ENCODE peak calls at places on chromosome 7, in nine cellular contexts. P, C, T, W, R, F, H, I and Q are unnamed samples.

GRCh38 chr7:133698127-133698526 is 429.0 kb upstream of the LRGUK start:
- DNase-seq in I (peak; percentile 53), W (no peak), F (no peak), H (no peak), P (no peak), R (peak; percentile 56), T (no peak), C (no peak), Q (no peak)

GRCh38 chr7:134632937-134633540 is 13.6 kb upstream of the BPGM start:
- DNase-seq in P (no peak), H (peak; percentile 61), T (peak; percentile 79), R (peak; percentile 58), C (peak; percentile 45), W (peak; percentile 46), F (no peak), I (peak; percentile 85), Q (no peak)

GRCh38 chr7:20214787-20215669 is 2.2 kb downstream of the MACC1 start:
- DNase-seq in I (no peak), H (no peak), W (no peak), T (no peak), F (no peak), P (no peak), C (peak; percentile 53), R (no peak), Q (no peak)

GRCh38 chr7:123355576-123356195 is 155.9 kb upstream of the SLC13A1 start:
- DNase-seq in C (peak; percentile 10), W (no peak), T (peak; percentile 18), F (no peak), R (peak; percentile 45), P (no peak), I (peak; percentile 73), H (no peak), Q (no peak)

GRCh38 chr7:135745702-135746312 is 2.8 kb downstream of the FAM180A start:
- DNase-seq in F (peak; percentile 63), W (peak; percentile 96), H (no peak), C (no peak), T (peak; percentile 95), R (peak; percentile 94), I (peak; percentile 85), P (no peak), Q (no peak)

GRCh38 chr7:6600093-6600492 is 10.3 kb downstream of the INTS15 start:
- DNase-seq in P (no peak), W (no peak), T (no peak), C (no peak), R (no peak), I (no peak), F (no peak), H (no peak), Q (no peak)

GRCh38 chr7:118872568-118872967 is 648.1 kb downstream of the ANKRD7 start:
- DNase-seq in T (no peak), P (no peak), F (no peak), I (no peak), R (peak; percentile 16), C (peak; percentile 22), H (no peak), W (no peak), Q (no peak)

GRCh38 chr7:151936207-151936606 is 20.0 kb upstream of the GALNTL5 start:
- DNase-seq in W (no peak), F (no peak), I (peak; percentile 24), T (no peak), P (no peak), H (peak; percentile 45), C (no peak), R (no peak), Q (peak; percentile 48)

DNA sequence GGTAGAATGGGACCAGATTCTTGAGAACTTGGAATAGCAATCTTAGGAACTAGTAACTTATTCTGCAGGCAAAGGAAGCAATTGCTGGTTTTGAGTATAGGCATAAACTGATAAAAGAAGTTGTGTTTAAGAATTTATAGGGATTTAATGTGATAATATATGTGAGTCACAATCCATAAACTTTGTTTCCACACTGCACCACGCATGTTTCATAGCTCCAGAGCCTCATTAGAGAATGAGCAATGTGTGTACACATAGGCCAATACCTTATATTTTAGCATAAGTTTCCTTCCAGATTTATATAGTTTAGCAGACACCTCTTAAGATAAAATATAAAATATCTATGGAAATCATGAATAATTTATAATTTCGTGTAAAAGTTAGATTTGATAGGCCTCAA is 175.5 kb upstream of the SEMA3A start:
- DNase-seq in R (no peak), F (no peak), H (no peak), P (no peak), I (no peak), T (no peak), C (no peak), W (no peak), Q (no peak)
- TF ChIP-seq CTCF in R (no peak), F (no peak), H (no peak), P (no peak), I (no peak), T (no peak), C (no peak), W (no peak), Q (no peak)

GRCh38 chr7:27161214-27161720 is 4.1 kb downstream of the HOXA9 start:
- DNase-seq in W (no peak), C (peak; percentile 15), I (no peak), P (peak; percentile 32), F (peak; percentile 43), H (no peak), R (no peak), T (no peak), Q (no peak)

GRCh38 chr7:27158436-27159277 is 2.2 kb upstream of the HOXA7 start:
- DNase-seq in T (no peak), R (no peak), F (no peak), C (no peak), I (no peak), W (no peak), P (peak; percentile 48), H (no peak), Q (no peak)

GRCh38 chr7:27160546-27161213 is 4.2 kb upstream of the HOXA7 start:
- DNase-seq in W (no peak), P (peak; percentile 94), H (peak; percentile 88), R (peak; percentile 86), C (peak; percentile 92), T (peak; percentile 82), I (peak; percentile 80), F (peak; percentile 80), Q (peak; percentile 51)

GRCh38 chr7:27159278-27160146 is 3.0 kb upstream of the HOXA7 start:
- DNase-seq in T (no peak), F (no peak), P (peak; percentile 52), C (no peak), W (no peak), R (peak; percentile 40), I (no peak), H (no peak), Q (no peak)

DNA sequence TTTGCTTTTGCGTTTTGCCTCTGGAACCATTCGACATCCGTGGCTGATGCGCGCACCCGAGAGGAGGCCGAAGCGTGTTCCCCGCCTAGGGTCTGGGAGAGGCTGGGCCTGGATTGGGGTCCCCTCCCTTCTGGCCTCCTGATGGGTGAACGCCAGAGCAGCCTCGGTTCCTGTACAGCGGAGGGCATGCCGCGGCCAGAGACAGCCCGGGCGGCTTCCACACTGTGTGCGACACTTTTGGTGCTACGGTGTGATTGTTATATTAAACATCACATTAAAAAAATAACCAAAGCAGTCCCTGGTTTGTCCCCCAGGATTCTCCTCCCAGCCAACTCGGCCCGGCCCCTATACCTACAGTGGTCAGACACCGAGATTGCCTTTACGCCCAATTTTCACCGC is 3.7 kb upstream of the HOXA7 start:
- DNase-seq in F (no peak), I (no peak), P (peak; percentile 65), T (no peak), H (no peak), C (peak; percentile 18), R (no peak), W (no peak), Q (no peak)
- H3K4me3 ChIP-seq in F (peak overlapping the region; percentile 48), I (no peak overlapping the region), P (peak overlapping the region; percentile 65), T (no peak overlapping the region), H (peak overlapping the region; percentile 67), C (peak overlapping the region; percentile 34), R (peak overlapping the region; percentile 48), W (no peak overlapping the region), Q (peak overlapping the region; percentile 63)

GRCh38 chr7:92809397-92810241 is 26.8 kb downstream of the CDK6 start:
- DNase-seq in R (peak; percentile 94), W (peak; percentile 89), P (no peak), C (peak; percentile 85), F (peak; percentile 66), H (peak; percentile 80), T (peak; percentile 96), I (peak; percentile 97), Q (peak; percentile 89)

GRCh38 chr7:92810242-92810611 is 26.1 kb downstream of the CDK6 start:
- DNase-seq in W (no peak), F (no peak), R (no peak), T (peak; percentile 63), P (no peak), I (peak; percentile 55), C (no peak), H (peak; percentile 24), Q (no peak)

GRCh38 chr7:92811158-92811557 is 25.2 kb downstream of the CDK6 start:
- DNase-seq in C (no peak), F (no peak), R (no peak), T (no peak), W (no peak), P (no peak), H (no peak), I (no peak), Q (no peak)

GRCh38 chr7:92815412-92815811 is 21.0 kb downstream of the CDK6 start:
- DNase-seq in F (no peak), P (no peak), W (no peak), R (no peak), T (no peak), C (no peak), H (no peak), I (no peak), Q (no peak)

DNA sequence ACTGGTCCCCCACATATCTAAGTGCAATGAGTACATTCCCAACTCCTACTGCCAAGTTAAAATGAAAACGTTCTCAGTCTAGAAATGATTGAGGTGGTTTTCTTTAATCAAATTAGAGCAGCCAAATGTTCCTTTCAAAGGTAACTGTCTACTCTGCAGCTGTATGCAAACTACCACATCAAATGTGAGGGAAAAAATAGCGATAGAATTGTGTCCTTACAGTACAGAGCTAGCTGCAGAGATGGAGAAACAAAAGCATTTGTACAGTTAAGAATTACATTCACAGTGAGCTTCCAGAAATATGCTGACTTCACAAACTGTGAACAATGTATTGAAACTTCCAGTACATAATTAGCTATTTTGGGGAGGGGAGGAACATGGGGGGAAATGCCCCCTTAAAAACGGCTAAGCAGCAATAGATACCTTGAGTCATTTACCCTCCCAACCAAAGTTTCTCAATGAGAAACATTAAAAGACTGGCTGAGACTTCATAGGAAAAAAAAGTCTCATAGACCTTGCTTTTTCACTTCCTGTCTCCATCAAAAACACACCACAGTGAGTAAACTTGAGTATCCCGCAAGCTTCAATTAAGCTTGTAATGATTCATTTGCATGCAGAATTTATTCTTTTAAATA is 22.9 kb downstream of the CDK6 start:
- DNase-seq in H (peak; percentile 85), W (no peak), F (no peak), T (peak; percentile 29), C (no peak), R (peak; percentile 56), P (no peak), I (peak; percentile 31), Q (no peak)
- TF ChIP-seq CTCF in H (no peak), W (no peak), F (no peak), T (no peak), C (no peak), R (no peak), P (no peak), I (no peak), Q (no peak)

GRCh38 chr7:50229964-50230363 is 74.6 kb upstream of the IKZF1 start:
- DNase-seq in C (no peak), W (no peak), P (no peak), H (peak; percentile 68), I (peak; percentile 35), R (peak; percentile 2), F (no peak), T (peak; percentile 2), Q (no peak)

GRCh38 chr7:50226139-50226538 is 78.4 kb upstream of the IKZF1 start:
- DNase-seq in W (no peak), H (no peak), T (no peak), R (no peak), I (no peak), P (no peak), F (no peak), C (no peak), Q (no peak)

GRCh38 chr7:50226669-50227068 is 77.8 kb upstream of the IKZF1 start:
- DNase-seq in I (no peak), R (no peak), C (no peak), H (no peak), W (no peak), P (no peak), T (no peak), F (no peak), Q (no peak)

GRCh38 chr7:50227623-50228618 is 76.6 kb upstream of the IKZF1 start:
- DNase-seq in F (no peak), T (no peak), I (no peak), R (no peak), P (no peak), H (no peak), W (no peak), C (no peak), Q (no peak)
- H3K4me3 ChIP-seq in F (no peak overlapping the region), T (no peak overlapping the region), I (no peak overlapping the region), R (no peak overlapping the region), P (no peak overlapping the region), H (no peak overlapping the region), W (no peak overlapping the region), C (no peak overlapping the region), Q (no peak overlapping the region)